ENCODE peak calls at places on chromosomes 5 and 9, in eight cellular contexts. F is colonic mucosa; B is effector memory CD4-positive, alpha-beta T cell; V is A673; I is fibroblast of pulmonary artery; O is mesendoderm; E is dorsolateral prefrontal cortex; T is GM12878. Q is an unnamed sample.

GRCh38 chr9:135544981-135545635 is 818 bp upstream of the OBP2A start:
- DNase-seq in V (no peak), E (peak), T (no peak), B (no peak), I (no peak), F (no peak), O (no peak), Q (no peak)

GRCh38 chr5:174563899-174564298 is 160.5 kb upstream of the MSX2 start:
- DNase-seq in O (no peak), F (no peak), V (no peak), I (no peak), B (no peak), E (no peak), T (no peak), Q (peak)

GRCh38 chr5:34626036-34626435 is 30.1 kb upstream of the RAI14 start:
- DNase-seq in E (no peak), T (no peak), B (no peak), V (no peak), O (no peak), I (peak), F (no peak), Q (no peak)

GRCh38 chr5:86374611-86375010 is 243.1 kb upstream of the COX7C start:
- DNase-seq in T (no peak), F (no peak), I (no peak), E (no peak), V (peak), B (no peak), O (no peak), Q (no peak)

GRCh38 chr9:13857521-13857920 is 456.4 kb downstream of the NFIB start:
- DNase-seq in V (no peak), E (no peak), O (no peak), I (peak), B (no peak), F (no peak), T (no peak), Q (no peak)

GRCh38 chr5:112077180-112077579 is 320.2 kb upstream of the NREP start:
- DNase-seq in I (peak), V (no peak), E (no peak), T (peak), O (no peak), B (no peak), F (no peak), Q (no peak)

GRCh38 chr9:94156549-94157407 is 72.5 kb downstream of the PTPDC1 start:
- DNase-seq in V (peak), I (peak), T (no peak), F (peak), O (no peak), E (peak), B (no peak), Q (peak)

GRCh38 chr5:95925939-95926338 is 35.7 kb downstream of the ELL2 start:
- DNase-seq in F (no peak), T (peak), I (no peak), B (no peak), V (no peak), E (no peak), O (no peak), Q (no peak)

GRCh38 chr5:51632027-51632426 is 248.8 kb downstream of the ISL1 start:
- DNase-seq in V (no peak), O (no peak), F (no peak), E (no peak), I (no peak), T (no peak), B (no peak), Q (peak)

GRCh38 chr5:144406463-144406862 is 235.8 kb downstream of the KCTD16 start:
- DNase-seq in V (no peak), B (no peak), T (no peak), E (no peak), I (no peak), O (no peak), F (no peak), Q (no peak)

GRCh38 chr5:151745071-151745705 is 13.2 kb downstream of the ATOX1 start:
- DNase-seq in V (no peak), F (no peak), T (peak), I (peak), B (peak), E (peak), O (no peak), Q (no peak)

GRCh38 chr5:103703617-103704016 is 141.0 kb upstream of the NUDT12 start:
- DNase-seq in E (no peak), V (no peak), O (no peak), F (no peak), I (no peak), T (no peak), B (no peak), Q (peak)

GRCh38 chr9:16726718-16727451 is 143.6 kb downstream of the BNC2 start:
- DNase-seq in V (peak), E (peak), T (no peak), I (peak), O (peak), B (no peak), F (peak), Q (peak)

GRCh38 chr9:88533951-88534455 is 975 bp upstream of the NXNL2 start:
- DNase-seq in O (peak), I (no peak), V (peak), B (no peak), E (no peak), T (no peak), F (peak), Q (no peak)

GRCh38 chr5:156640751-156641241 is 209.3 kb upstream of the PPP1R2B start:
- DNase-seq in E (no peak), B (no peak), T (no peak), F (no peak), I (no peak), O (no peak), V (no peak), Q (no peak)

GRCh38 chr9:81671880-81672280 is 17.5 kb downstream of the TLE1 start:
- DNase-seq in F (peak), T (no peak), O (no peak), V (no peak), E (peak), B (no peak), I (peak), Q (peak)

GRCh38 chr5:133811168-133811567 is 157.3 kb downstream of the C5orf15 start:
- DNase-seq in B (no peak), T (no peak), V (no peak), I (no peak), E (no peak), O (no peak), F (no peak), Q (no peak)

GRCh38 chr9:121735065-121735791 is 83.8 kb downstream of the DAB2IP start:
- DNase-seq in V (peak), F (peak), O (peak), E (no peak), B (no peak), I (peak), T (no peak), Q (peak)

GRCh38 chr5:179265529-179266290 is 79.6 kb downstream of the ADAMTS2 start:
- DNase-seq in T (no peak), F (peak), V (peak), O (peak), I (peak), E (peak), B (no peak), Q (peak)

GRCh38 chr9:134442486-134443168 is 116.4 kb downstream of the RXRA start:
- DNase-seq in V (no peak), E (no peak), O (peak), I (peak), B (no peak), T (no peak), F (no peak), Q (peak)

GRCh38 chr5:124790895-124791732 is 44.7 kb upstream of the ZNF608 start:
- DNase-seq in E (no peak), B (no peak), O (no peak), I (peak), V (peak), F (peak), T (no peak), Q (no peak)

GRCh38 chr5:93956006-93956405 is 214.6 kb upstream of the POU5F2 start:
- DNase-seq in F (no peak), B (no peak), V (no peak), I (no peak), E (no peak), T (no peak), O (no peak), Q (no peak)

GRCh38 chr5:40333459-40334241 is 346.1 kb upstream of the PTGER4 start:
- DNase-seq in B (no peak), O (no peak), T (no peak), E (no peak), I (peak), F (no peak), V (peak), Q (no peak)

GRCh38 chr5:1477341-1477740 is 32.1 kb upstream of the SLC6A3 start:
- DNase-seq in F (peak), E (no peak), B (no peak), O (no peak), V (no peak), T (no peak), I (no peak), Q (no peak)

GRCh38 chr5:5270958-5271605 is 131.0 kb downstream of the ADAMTS16 start:
- DNase-seq in B (no peak), E (peak), O (peak), I (peak), F (peak), T (no peak), V (peak), Q (peak)

GRCh38 chr5:35345222-35345621 is 114.9 kb upstream of the PRLR start:
- DNase-seq in F (no peak), T (no peak), E (no peak), V (peak), B (no peak), I (no peak), O (peak), Q (no peak)

DNA sequence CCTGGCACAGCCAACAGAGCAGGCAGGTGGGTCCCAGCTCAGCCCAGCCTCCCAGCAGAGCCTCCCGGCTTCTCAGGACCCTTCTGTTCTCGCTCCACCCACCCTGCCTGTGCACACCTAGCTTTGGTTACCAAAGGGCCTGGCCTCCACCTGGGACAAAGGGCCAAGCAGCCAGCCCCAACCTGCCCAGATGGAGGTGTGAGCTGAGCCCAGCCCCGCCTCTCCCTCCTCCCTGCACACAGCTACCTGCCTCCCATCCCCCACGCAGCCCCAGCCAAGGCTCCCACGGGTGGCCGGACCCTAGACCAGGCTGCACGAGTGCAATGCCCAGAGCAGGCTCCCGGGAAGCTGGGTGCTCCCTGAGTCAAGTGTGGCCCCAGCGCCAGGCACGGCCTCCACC is 5.6 kb downstream of the TPRN start:
- DNase-seq in B (no peak), F (peak), I (no peak), E (no peak), T (no peak), O (no peak), V (no peak), Q (no peak)
- H3K4me3 ChIP-seq in B (no peak), F (peak), I (no peak), E (peak), T (no peak), O (no peak), V (no peak), Q (no peak)

GRCh38 chr9:137294684-137295312 is 7.3 kb downstream of the NRARP start:
- DNase-seq in T (no peak), I (peak), F (peak), E (no peak), O (no peak), V (peak), B (no peak), Q (peak)
- H3K4me3 ChIP-seq in T (peak), I (no peak), F (peak), E (peak), O (no peak), V (peak), B (no peak), Q (no peak)

GRCh38 chr9:107636596-107637405 is 147.2 kb upstream of the KLF4 start:
- DNase-seq in E (no peak), F (no peak), V (no peak), T (no peak), I (peak), B (no peak), O (no peak), Q (no peak)
- H3K4me3 ChIP-seq in E (peak), F (no peak), V (no peak), T (no peak), I (no peak), B (no peak), O (no peak), Q (no peak)

DNA sequence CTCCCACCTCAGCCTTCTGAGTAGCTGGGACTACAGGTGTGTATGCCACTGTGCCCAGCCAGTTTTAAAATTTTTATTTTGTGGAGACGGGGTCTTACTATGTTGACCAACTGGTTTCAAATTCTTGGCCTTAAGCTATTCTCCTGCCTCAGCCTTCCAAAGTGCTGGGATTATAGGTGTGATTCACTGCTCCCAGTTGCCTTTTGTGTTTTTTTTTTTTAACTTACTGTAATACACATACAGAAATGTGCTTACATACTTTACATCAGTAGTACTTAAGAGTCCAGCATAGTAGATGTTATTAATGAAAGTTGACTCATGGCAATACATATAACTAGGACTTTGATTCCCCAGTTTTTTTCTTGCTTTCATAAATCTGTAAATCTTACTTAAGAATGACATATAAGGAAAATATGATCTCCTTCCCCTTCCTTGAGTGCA is 4.7 kb downstream of the MAN2A1 start:
- DNase-seq in T (no peak), V (no peak), E (no peak), B (no peak), F (no peak), O (peak), I (peak), Q (no peak)
- H3K4me3 ChIP-seq in T (peak), V (peak), E (peak), B (no peak), F (no peak), O (no peak), I (no peak), Q (no peak)